ENCODE peak calls at places on chromosome 10, in seven cellular contexts. U is HFF-Myc, I is AG04449, G is stomach, O is fibroblast of pulmonary artery, C is DND-41, J is pancreas. T is an unnamed sample.

GRCh38 chr10:79313320-79313719 is 33.9 kb upstream of the PPIF start:
- DNase-seq in U (no peak), I (no peak), G (no peak), O (no peak), C (no peak), J (no peak), T (no peak)

GRCh38 chr10:119620241-119620753 is 23.5 kb upstream of the TIAL1 start:
- DNase-seq in U (no peak), I (no peak), G (no peak), O (peak; percentile 37), C (no peak), J (no peak), T (peak; percentile 62)

GRCh38 chr10:51743146-51743545 is 43.8 kb upstream of the CSTF2T start:
- DNase-seq in U (no peak), I (no peak), G (no peak), O (no peak), C (peak; percentile 47), J (no peak), T (peak; percentile 72)

GRCh38 chr10:63628526-63629362 is 107.5 kb downstream of the REEP3 start:
- DNase-seq in U (peak; percentile 39), I (no peak), G (peak; percentile 60), O (no peak), C (no peak), J (peak; percentile 64), T (peak; percentile 42)

GRCh38 chr10:123649672-123650071 is 16.5 kb upstream of the GPR26 start:
- DNase-seq in U (no peak), I (no peak), G (peak; percentile 9), O (no peak), C (no peak), J (no peak), T (no peak)

GRCh38 chr10:68342909-68343516 is 10.3 kb upstream of the PBLD start:
- DNase-seq in U (no peak), I (no peak), G (no peak), O (no peak), C (no peak), J (no peak), T (no peak)

GRCh38 chr10:77253037-77253436 is 384.6 kb downstream of the KCNMA1 start:
- DNase-seq in U (no peak), I (no peak), G (no peak), O (no peak), C (no peak), J (no peak), T (no peak)

GRCh38 chr10:128062331-128062730 is 63.9 kb downstream of the MKI67 start:
- DNase-seq in U (no peak), I (no peak), G (no peak), O (no peak), C (peak; percentile 40), J (no peak), T (no peak)

GRCh38 chr10:131244836-131245235 is 66.7 kb downstream of the TCERG1L start:
- DNase-seq in U (no peak), I (no peak), G (no peak), O (no peak), C (no peak), J (no peak), T (no peak)
- H3K4me3 ChIP-seq in U (no peak overlapping the region), I (no peak overlapping the region), G (no peak overlapping the region), O (no peak overlapping the region), C (no peak overlapping the region), J (no peak overlapping the region), T (no peak overlapping the region)

DNA sequence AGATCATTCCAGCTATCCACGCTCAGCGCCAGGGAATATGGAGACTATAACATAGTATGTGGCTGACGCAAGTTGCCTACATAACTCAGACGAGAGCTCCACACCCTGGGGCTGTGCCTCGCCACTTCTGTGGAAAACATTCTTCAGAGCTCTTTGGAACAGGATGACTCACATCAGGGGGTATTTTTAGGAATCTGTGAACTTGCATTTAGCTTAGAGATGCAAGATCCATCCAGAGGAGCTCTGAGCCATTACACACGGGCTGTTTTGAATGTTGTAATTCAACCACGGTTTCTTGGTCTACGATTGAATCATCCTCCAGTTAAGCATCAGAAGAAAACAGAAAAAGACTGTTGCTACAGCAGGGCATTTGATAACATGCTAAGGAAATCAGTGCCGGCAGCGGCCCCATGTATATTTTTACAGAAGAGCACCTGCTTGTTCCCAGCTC is 481.4 kb upstream of the AKR1E2 start:
- DNase-seq in U (peak; percentile 97), I (peak; percentile 100), G (no peak), O (peak; percentile 98), C (no peak), J (no peak), T (peak; percentile 100)
- TF ChIP-seq CTCF in U (no peak), I (no peak), G (no peak), O (peak; percentile 32), C (no peak), J (no peak), T (peak; percentile 43)

DNA sequence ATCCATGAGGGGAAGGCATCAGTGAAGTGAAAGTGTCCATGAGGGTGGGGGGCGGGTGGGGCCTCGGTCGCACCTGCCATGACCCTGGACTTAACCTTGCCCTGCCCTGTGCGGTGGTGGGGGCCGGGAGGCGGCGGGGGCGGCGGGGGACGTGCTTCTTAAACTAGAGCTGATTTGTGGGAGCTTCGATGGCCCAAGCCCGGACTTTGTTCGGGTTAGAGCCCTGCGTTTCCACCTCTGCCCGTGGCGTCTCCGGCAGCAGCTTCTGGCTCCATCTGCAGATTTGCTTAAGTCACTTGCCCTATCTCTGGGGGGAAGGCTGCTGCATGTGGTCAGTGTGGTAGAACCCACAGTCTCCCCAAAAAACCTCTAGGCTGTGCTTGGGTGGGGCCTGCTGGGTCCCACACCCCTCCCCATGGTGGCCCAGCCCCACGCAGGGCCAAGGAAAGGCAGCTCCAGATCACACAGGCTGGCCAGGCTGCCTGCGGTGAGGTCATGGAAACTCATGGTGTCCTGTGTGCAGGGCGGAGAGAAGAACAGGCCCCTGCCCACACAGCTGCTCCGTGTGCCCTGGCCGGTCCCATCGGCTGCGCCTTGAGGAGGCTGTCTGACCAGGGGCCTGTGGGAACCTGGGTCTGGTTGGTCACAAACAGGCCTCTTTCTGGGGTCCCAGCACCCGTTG is 93.2 kb downstream of the INPP5A start:
- DNase-seq in U (no peak), I (no peak), G (peak; percentile 70), O (peak; percentile 21), C (no peak), J (peak; percentile 65), T (peak; percentile 17)
- H3K4me3 ChIP-seq in U (no peak overlapping the region), I (no peak overlapping the region), G (no peak overlapping the region), O (no peak overlapping the region), C (no peak overlapping the region), J (no peak overlapping the region), T (no peak overlapping the region)

GRCh38 chr10:121976607-121977006 is 1.6 kb upstream of the NSMCE4A start:
- DNase-seq in U (no peak), I (no peak), G (no peak), O (no peak), C (no peak), J (no peak), T (no peak)

GRCh38 chr10:121975295-121976086 is 474 bp upstream of the NSMCE4A start:
- DNase-seq in U (no peak), I (no peak), G (no peak), O (no peak), C (no peak), J (no peak), T (no peak)

GRCh38 chr10:121978511-121978910 is 3.5 kb upstream of the NSMCE4A start:
- DNase-seq in U (no peak), I (no peak), G (no peak), O (no peak), C (no peak), J (no peak), T (no peak)

GRCh38 chr10:121974019-121974534 is 940 bp downstream of the NSMCE4A start:
- DNase-seq in U (no peak), I (no peak), G (no peak), O (no peak), C (no peak), J (no peak), T (no peak)

DNA sequence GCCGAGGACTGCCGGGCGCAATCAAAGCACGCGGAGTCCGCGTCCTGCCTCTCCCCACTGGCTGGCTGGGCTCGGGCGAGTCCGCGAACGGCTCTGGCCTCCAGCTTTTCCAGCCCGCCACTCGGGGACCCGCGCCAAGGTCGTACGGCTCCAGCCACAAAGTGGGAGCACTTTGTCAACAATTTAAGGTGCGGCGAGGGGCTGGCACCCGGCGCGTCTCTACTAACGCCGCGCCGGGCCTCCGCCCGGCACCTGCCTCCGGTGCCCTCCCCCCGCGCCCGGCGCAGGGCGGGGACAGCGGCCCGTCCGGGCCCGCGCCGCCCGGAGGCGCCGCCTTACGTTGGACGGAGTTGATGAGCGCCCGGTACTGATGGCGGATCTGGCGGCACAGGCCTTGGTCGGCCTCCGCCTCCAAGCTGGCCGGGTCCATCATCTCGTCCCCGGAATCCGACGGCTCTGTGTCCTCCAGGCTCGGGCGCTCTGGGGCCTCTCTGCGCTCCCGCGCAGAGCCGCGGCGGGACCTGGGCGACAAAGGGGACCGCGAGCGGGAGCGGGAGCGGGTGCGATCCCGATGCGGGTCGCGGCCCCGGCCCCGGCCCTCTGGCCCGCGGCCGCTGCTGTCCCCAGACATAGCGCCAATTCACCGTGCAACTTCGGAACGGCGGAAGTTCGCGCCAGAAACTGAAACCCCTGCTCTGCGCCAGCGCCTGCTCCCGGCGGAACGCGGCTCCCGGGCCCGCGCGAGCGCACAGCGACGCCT is at the start of gene NSMCE4A:
- DNase-seq in U (no peak), I (no peak), G (peak; percentile 83), O (peak; percentile 76), C (peak; percentile 83), J (peak; percentile 82), T (peak; percentile 69)
- TF ChIP-seq CTCF in U (no peak), I (peak; percentile 66), G (peak; percentile 22), O (no peak), C (peak; percentile 86), J (no peak), T (no peak)

GRCh38 chr10:97974526-97975525 is 55.6 kb downstream of the CRTAC1 start:
- DNase-seq in U (no peak), I (no peak), G (no peak), O (no peak), C (no peak), J (no peak), T (no peak)
- H3K4me3 ChIP-seq in U (no peak overlapping the region), I (no peak overlapping the region), G (no peak overlapping the region), O (no peak overlapping the region), C (no peak overlapping the region), J (no peak overlapping the region), T (no peak overlapping the region)

GRCh38 chr10:131852823-131853609 is 47.8 kb upstream of the PPP2R2D start:
- DNase-seq in U (no peak), I (no peak), G (no peak), O (no peak), C (no peak), J (no peak), T (no peak)
- TF ChIP-seq CTCF in U (no peak), I (no peak), G (no peak), O (no peak), C (no peak), J (no peak), T (no peak)

GRCh38 chr10:133162178-133162909 is 2.3 kb downstream of the KNDC1 start:
- DNase-seq in U (no peak), I (no peak), G (no peak), O (no peak), C (no peak), J (no peak), T (no peak)
- H3K4me3 ChIP-seq in U (no peak overlapping the region), I (no peak overlapping the region), G (no peak overlapping the region), O (no peak overlapping the region), C (no peak overlapping the region), J (no peak overlapping the region), T (no peak overlapping the region)

GRCh38 chr10:105063796-105064195 is 422.7 kb downstream of the SORCS3 start:
- DNase-seq in U (no peak), I (no peak), G (peak; percentile 35), O (peak; percentile 1), C (peak; percentile 8), J (peak; percentile 67), T (peak; percentile 61)
- TF ChIP-seq CTCF in U (peak; percentile 38), I (peak; percentile 62), G (peak; percentile 31), O (no peak), C (peak; percentile 58), J (peak; percentile 50), T (peak; percentile 74)